ENCODE peak calls at places on chromosomes 16 and 17, in seven cellular contexts. One of them, this sample, is unnamed.
A peak's percentile ranks its signal among the peaks of the same experiment; 100 is the strongest.

GRCh38 chr16:56836410-56836834 is 28.6 kb upstream of the SLC12A3 start:
- DNase-seq in cardiac muscle cell: no peak
- DNase-seq in heart right ventricle: no peak
- DNase-seq in thoracic aorta: no peak
- DNase-seq in ovary: no peak
- DNase-seq in A673: no peak
- DNase-seq in heart left ventricle: no peak
- DNase-seq in this sample: no peak

GRCh38 chr16:81478876-81479496 is 34.4 kb downstream of the CMIP start:
- DNase-seq in A673: no peak
- DNase-seq in heart right ventricle: peak; percentile 77
- DNase-seq in thoracic aorta: no peak
- DNase-seq in cardiac muscle cell: no peak
- DNase-seq in heart left ventricle: peak; percentile 69
- DNase-seq in ovary: no peak
- DNase-seq in this sample: no peak

GRCh38 chr17:58829172-58829637 is 73.6 kb downstream of the PPM1E start:
- DNase-seq in ovary: no peak
- DNase-seq in cardiac muscle cell: no peak
- DNase-seq in thoracic aorta: no peak
- DNase-seq in heart left ventricle: no peak
- DNase-seq in A673: no peak
- DNase-seq in heart right ventricle: no peak
- DNase-seq in this sample: no peak

GRCh38 chr17:29778936-29779811 is 150.9 kb downstream of the SSH2 start:
- DNase-seq in ovary: peak; percentile 84
- DNase-seq in cardiac muscle cell: peak; percentile 72
- DNase-seq in heart right ventricle: peak; percentile 85
- DNase-seq in A673: peak; percentile 97
- DNase-seq in thoracic aorta: no peak
- DNase-seq in heart left ventricle: peak; percentile 72
- DNase-seq in this sample: peak; percentile 58

GRCh38 chr17:19987897-19988296 is 10.3 kb upstream of the AKAP10 start:
- DNase-seq in heart right ventricle: no peak
- DNase-seq in cardiac muscle cell: no peak
- DNase-seq in heart left ventricle: no peak
- DNase-seq in thoracic aorta: no peak
- DNase-seq in A673: no peak
- DNase-seq in ovary: no peak
- DNase-seq in this sample: no peak

GRCh38 chr17:12320286-12320685 is 299.6 kb downstream of the MAP2K4 start:
- DNase-seq in heart right ventricle: no peak
- DNase-seq in ovary: no peak
- DNase-seq in heart left ventricle: no peak
- DNase-seq in A673: peak; percentile 2
- DNase-seq in cardiac muscle cell: no peak
- DNase-seq in thoracic aorta: no peak
- DNase-seq in this sample: peak; percentile 64

GRCh38 chr16:49338867-49339266 is 34.7 kb upstream of the C16orf78 start:
- DNase-seq in heart right ventricle: no peak
- DNase-seq in cardiac muscle cell: no peak
- DNase-seq in A673: no peak
- DNase-seq in heart left ventricle: no peak
- DNase-seq in ovary: no peak
- DNase-seq in thoracic aorta: no peak
- DNase-seq in this sample: no peak

GRCh38 chr16:82701302-82702022 is 74.7 kb downstream of the CDH13 start:
- DNase-seq in heart right ventricle: no peak
- DNase-seq in A673: peak; percentile 6
- DNase-seq in heart left ventricle: no peak
- DNase-seq in thoracic aorta: no peak
- DNase-seq in ovary: no peak
- DNase-seq in cardiac muscle cell: no peak
- DNase-seq in this sample: no peak

GRCh38 chr16:89565256-89565505 is 4.7 kb downstream of the RPL13 start:
- DNase-seq in thoracic aorta: no peak
- DNase-seq in cardiac muscle cell: no peak
- DNase-seq in A673: no peak
- DNase-seq in ovary: no peak
- DNase-seq in heart right ventricle: no peak
- DNase-seq in heart left ventricle: no peak
- DNase-seq in this sample: peak; percentile 38

GRCh38 chr17:16456770-16457316 is 35.1 kb downstream of the LRRC75A start:
- DNase-seq in ovary: no peak
- DNase-seq in heart right ventricle: no peak
- DNase-seq in heart left ventricle: no peak
- DNase-seq in thoracic aorta: no peak
- DNase-seq in cardiac muscle cell: peak; percentile 62
- DNase-seq in A673: no peak
- DNase-seq in this sample: no peak

GRCh38 chr16:79320956-79321355 is 279.6 kb downstream of the MAF start:
- DNase-seq in thoracic aorta: no peak
- DNase-seq in heart left ventricle: no peak
- DNase-seq in ovary: no peak
- DNase-seq in A673: no peak
- DNase-seq in cardiac muscle cell: no peak
- DNase-seq in heart right ventricle: no peak
- DNase-seq in this sample: no peak

GRCh38 chr17:34519286-34519685 is 60.1 kb upstream of the TMEM132E start:
- DNase-seq in thoracic aorta: no peak
- DNase-seq in ovary: no peak
- DNase-seq in A673: peak; percentile 1
- DNase-seq in heart right ventricle: no peak
- DNase-seq in heart left ventricle: no peak
- DNase-seq in cardiac muscle cell: peak; percentile 26
- DNase-seq in this sample: no peak

GRCh38 chr16:720507-720989 is 398 bp upstream of the ANTKMT start:
- DNase-seq in ovary: peak; percentile 58
- DNase-seq in thoracic aorta: no peak
- DNase-seq in heart right ventricle: peak; percentile 66
- DNase-seq in heart left ventricle: peak; percentile 65
- DNase-seq in cardiac muscle cell: peak; percentile 78
- DNase-seq in A673: peak; percentile 81
- DNase-seq in this sample: peak; percentile 70

GRCh38 chr16:74695450-74696422 is 4.9 kb downstream of the MLKL start:
- DNase-seq in ovary: peak; percentile 74
- DNase-seq in heart left ventricle: peak; percentile 82
- DNase-seq in heart right ventricle: peak; percentile 86
- DNase-seq in cardiac muscle cell: peak; percentile 84
- DNase-seq in thoracic aorta: peak; percentile 78
- DNase-seq in A673: peak; percentile 88
- DNase-seq in this sample: peak; percentile 74

GRCh38 chr17:39867084-39867890 is 715 bp upstream of the ZPBP2 start:
- DNase-seq in thoracic aorta: no peak
- DNase-seq in heart left ventricle: no peak
- DNase-seq in cardiac muscle cell: no peak
- DNase-seq in A673: no peak
- DNase-seq in heart right ventricle: no peak
- DNase-seq in ovary: no peak
- DNase-seq in this sample: no peak

GRCh38 chr17:57203076-57203475 is 53.2 kb upstream of the MSI2 start:
- DNase-seq in A673: no peak
- DNase-seq in heart right ventricle: no peak
- DNase-seq in cardiac muscle cell: no peak
- DNase-seq in heart left ventricle: no peak
- DNase-seq in thoracic aorta: no peak
- DNase-seq in ovary: no peak
- DNase-seq in this sample: no peak

GRCh38 chr17:9360610-9361571 is 214.7 kb downstream of the STX8 start:
- DNase-seq in heart left ventricle: peak; percentile 29
- DNase-seq in A673: peak; percentile 35
- DNase-seq in ovary: peak; percentile 58
- DNase-seq in heart right ventricle: peak; percentile 11
- DNase-seq in cardiac muscle cell: peak; percentile 82
- DNase-seq in thoracic aorta: no peak
- DNase-seq in this sample: no peak

GRCh38 chr16:3730161-3731125 is 13.1 kb upstream of the TRAP1 start:
- DNase-seq in thoracic aorta: no peak
- DNase-seq in heart left ventricle: no peak
- DNase-seq in ovary: peak; percentile 21
- DNase-seq in heart right ventricle: no peak
- DNase-seq in A673: no peak
- DNase-seq in cardiac muscle cell: no peak
- DNase-seq in this sample: no peak

GRCh38 chr16:87978127-87978526 is 26.9 kb downstream of the BANP start:
- DNase-seq in heart left ventricle: no peak
- DNase-seq in cardiac muscle cell: no peak
- DNase-seq in A673: no peak
- DNase-seq in thoracic aorta: no peak
- DNase-seq in ovary: no peak
- DNase-seq in heart right ventricle: no peak
- DNase-seq in this sample: no peak

GRCh38 chr17:49050611-49051010 is 53.4 kb downstream of the IGF2BP1 start:
- DNase-seq in cardiac muscle cell: no peak
- DNase-seq in heart left ventricle: no peak
- DNase-seq in heart right ventricle: no peak
- DNase-seq in ovary: no peak
- DNase-seq in A673: no peak
- DNase-seq in thoracic aorta: no peak
- DNase-seq in this sample: no peak

GRCh38 chr17:49049265-49049664 is 52.1 kb downstream of the IGF2BP1 start:
- DNase-seq in heart left ventricle: no peak
- DNase-seq in thoracic aorta: no peak
- DNase-seq in ovary: no peak
- DNase-seq in A673: no peak
- DNase-seq in cardiac muscle cell: no peak
- DNase-seq in heart right ventricle: no peak
- DNase-seq in this sample: no peak

GRCh38 chr17:49041527-49041926 is 44.3 kb downstream of the IGF2BP1 start:
- DNase-seq in cardiac muscle cell: no peak
- DNase-seq in thoracic aorta: no peak
- DNase-seq in heart left ventricle: no peak
- DNase-seq in heart right ventricle: no peak
- DNase-seq in ovary: no peak
- DNase-seq in A673: no peak
- DNase-seq in this sample: no peak

GRCh38 chr17:49046912-49047311 is 49.7 kb downstream of the IGF2BP1 start:
- DNase-seq in thoracic aorta: no peak
- DNase-seq in cardiac muscle cell: no peak
- DNase-seq in A673: no peak
- DNase-seq in heart right ventricle: no peak
- DNase-seq in heart left ventricle: no peak
- DNase-seq in ovary: no peak
- DNase-seq in this sample: no peak

DNA sequence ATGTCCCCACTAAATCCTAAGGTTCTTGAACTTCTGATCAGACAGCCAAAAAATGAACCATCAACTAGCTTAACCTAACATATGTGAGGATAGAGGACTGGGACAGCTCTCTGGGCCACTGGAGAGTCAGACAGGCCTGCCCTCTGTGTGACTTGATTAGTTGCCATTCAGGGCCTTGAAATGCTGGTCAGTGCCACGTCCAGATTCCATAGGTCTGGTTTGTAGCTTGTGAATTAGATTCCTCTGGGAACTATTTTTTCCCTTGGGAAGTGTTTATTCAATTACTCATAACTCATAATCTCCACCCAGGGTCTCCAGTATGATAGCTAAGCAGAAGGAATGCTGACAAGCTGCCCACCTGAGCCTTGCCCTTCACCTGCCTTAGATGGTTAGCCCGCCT is 48.2 kb downstream of the IGF2BP1 start:
- DNase-seq in A673: no peak
- DNase-seq in cardiac muscle cell: no peak
- DNase-seq in thoracic aorta: no peak
- DNase-seq in ovary: no peak
- DNase-seq in heart left ventricle: no peak
- DNase-seq in heart right ventricle: no peak
- DNase-seq in this sample: no peak
- H3K36me3 ChIP-seq in A673: peaks cover 100% of the 10 kb centered on the region
- H3K36me3 ChIP-seq in cardiac muscle cell: peaks cover 95% of the 10 kb centered on the region
- H3K36me3 ChIP-seq in thoracic aorta: no peaks in the 10 kb centered on the region
- H3K36me3 ChIP-seq in ovary: no peaks in the 10 kb centered on the region
- H3K36me3 ChIP-seq in heart left ventricle: no peaks in the 10 kb centered on the region
- H3K36me3 ChIP-seq in heart right ventricle: no peaks in the 10 kb centered on the region
- H3K36me3 ChIP-seq in this sample: peaks cover 84% of the 10 kb centered on the region

GRCh38 chr17:65547253-65547670 is 14.2 kb downstream of the AXIN2 start:
- DNase-seq in heart right ventricle: peak; percentile 65
- DNase-seq in A673: no peak
- DNase-seq in ovary: peak; percentile 28
- DNase-seq in heart left ventricle: no peak
- DNase-seq in cardiac muscle cell: no peak
- DNase-seq in thoracic aorta: no peak
- DNase-seq in this sample: no peak
- H3K36me3 ChIP-seq in heart right ventricle: peaks cover 12% of the 10 kb centered on the region
- H3K36me3 ChIP-seq in A673: peaks cover 4% of the 10 kb centered on the region
- H3K36me3 ChIP-seq in ovary: no peaks in the 10 kb centered on the region
- H3K36me3 ChIP-seq in heart left ventricle: no peaks in the 10 kb centered on the region
- H3K36me3 ChIP-seq in cardiac muscle cell: peaks cover 18% of the 10 kb centered on the region
- H3K36me3 ChIP-seq in thoracic aorta: no peaks in the 10 kb centered on the region
- H3K36me3 ChIP-seq in this sample: peaks cover 21% of the 10 kb centered on the region

DNA sequence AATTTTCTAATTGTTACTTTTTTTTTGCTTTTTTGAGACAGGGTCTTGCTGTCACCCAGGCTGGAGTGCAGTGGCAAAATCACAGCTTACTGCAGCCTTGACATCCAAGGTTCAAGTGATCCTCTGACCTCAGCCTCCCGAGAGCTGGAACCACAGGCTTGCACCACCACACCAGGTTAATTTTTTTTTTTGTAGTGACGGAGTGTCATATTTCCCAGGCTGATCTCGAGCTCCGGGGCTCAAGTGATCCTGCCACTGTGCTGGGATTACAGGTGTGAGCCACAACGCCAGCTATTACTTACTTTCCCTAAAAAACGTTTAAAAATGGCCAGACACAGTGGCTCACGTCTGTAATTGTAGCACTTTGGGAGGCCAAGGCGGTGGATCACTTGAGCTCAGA is 6.6 kb downstream of the NPLOC4 start:
- DNase-seq in heart right ventricle: no peak
- DNase-seq in cardiac muscle cell: no peak
- DNase-seq in ovary: no peak
- DNase-seq in thoracic aorta: no peak
- DNase-seq in heart left ventricle: no peak
- DNase-seq in A673: no peak
- DNase-seq in this sample: no peak
- H3K36me3 ChIP-seq in heart right ventricle: peaks cover 50% of the 10 kb centered on the region
- H3K36me3 ChIP-seq in cardiac muscle cell: peaks cover 20% of the 10 kb centered on the region
- H3K36me3 ChIP-seq in ovary: no peaks in the 10 kb centered on the region
- H3K36me3 ChIP-seq in thoracic aorta: peaks cover 37% of the 10 kb centered on the region
- H3K36me3 ChIP-seq in heart left ventricle: peaks cover 12% of the 10 kb centered on the region
- H3K36me3 ChIP-seq in A673: peaks cover 48% of the 10 kb centered on the region
- H3K36me3 ChIP-seq in this sample: peaks cover 89% of the 10 kb centered on the region

GRCh38 chr16:23479138-23479537 is 26.1 kb upstream of the COG7 start:
- DNase-seq in ovary: no peak
- DNase-seq in cardiac muscle cell: no peak
- DNase-seq in thoracic aorta: no peak
- DNase-seq in heart right ventricle: no peak
- DNase-seq in A673: no peak
- DNase-seq in heart left ventricle: no peak
- DNase-seq in this sample: no peak

GRCh38 chr16:23478566-23478965 is 25.6 kb upstream of the COG7 start:
- DNase-seq in thoracic aorta: no peak
- DNase-seq in heart left ventricle: no peak
- DNase-seq in ovary: no peak
- DNase-seq in cardiac muscle cell: no peak
- DNase-seq in A673: no peak
- DNase-seq in heart right ventricle: no peak
- DNase-seq in this sample: no peak

DNA sequence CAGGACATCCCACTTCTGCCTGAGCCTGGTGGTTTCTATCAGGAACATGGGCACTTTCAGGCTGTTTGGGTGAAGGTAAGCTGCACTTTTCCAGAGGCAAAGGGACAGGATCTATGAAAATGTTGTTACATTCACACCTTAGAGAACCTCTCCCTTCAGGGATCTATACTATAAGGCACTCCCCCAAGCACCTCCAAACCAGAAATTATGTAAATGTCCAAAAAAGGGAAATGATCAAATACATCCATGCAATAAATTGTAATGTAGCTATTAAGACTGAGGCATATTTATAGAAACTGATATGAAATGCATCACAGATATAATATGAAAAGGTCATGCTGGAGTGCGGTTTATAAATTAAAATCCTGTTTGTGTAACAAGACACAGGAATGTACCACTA is 23.3 kb upstream of the COG7 start:
- DNase-seq in heart right ventricle: no peak
- DNase-seq in heart left ventricle: no peak
- DNase-seq in cardiac muscle cell: no peak
- DNase-seq in A673: no peak
- DNase-seq in thoracic aorta: no peak
- DNase-seq in ovary: no peak
- DNase-seq in this sample: no peak
- H3K36me3 ChIP-seq in heart right ventricle: peaks cover 99% of the 10 kb centered on the region
- H3K36me3 ChIP-seq in heart left ventricle: peaks cover 14% of the 10 kb centered on the region
- H3K36me3 ChIP-seq in cardiac muscle cell: peaks cover 71% of the 10 kb centered on the region
- H3K36me3 ChIP-seq in A673: peaks cover 83% of the 10 kb centered on the region
- H3K36me3 ChIP-seq in thoracic aorta: peaks cover 56% of the 10 kb centered on the region
- H3K36me3 ChIP-seq in ovary: no peaks in the 10 kb centered on the region
- H3K36me3 ChIP-seq in this sample: peaks cover 71% of the 10 kb centered on the region